ENCODE peak calls at places on chromosomes 13 and 19, in five cellular contexts. J, Z, N, X and A are unnamed samples. For H3K4me1, the result is how much of the 10 kb centered on the place peaks cover.

GRCh38 chr19:43711751-43712355 is 4.0 kb upstream of the IRGC start:
- DNase-seq in X (no peak), N (no peak), J (peak), Z (no peak), A (no peak)

GRCh38 chr13:102651392-102651791 is 43.5 kb downstream of the METTL21C start:
- DNase-seq in X (no peak), J (no peak), Z (no peak), N (no peak), A (no peak)

GRCh38 chr13:100089633-100090032 is 740 bp downstream of the PCCA start:
- DNase-seq in N (no peak), Z (no peak), J (no peak), X (no peak), A (no peak)

GRCh38 chr13:78325585-78325984 is 277.8 kb downstream of the POU4F1 start:
- DNase-seq in X (no peak), J (no peak), Z (no peak), N (no peak), A (no peak)

GRCh38 chr19:35046461-35046860 is 4.9 kb downstream of the HPN start:
- DNase-seq in X (no peak), J (no peak), N (no peak), Z (no peak), A (no peak)

GRCh38 chr19:54164369-54165068 is 5.0 kb upstream of the LENG1 start:
- DNase-seq in Z (peak), J (peak), X (peak), N (peak), A (no peak)

GRCh38 chr13:27708325-27708724 is 84.0 kb upstream of the GSX1 start:
- DNase-seq in J (no peak), N (no peak), Z (no peak), X (no peak), A (no peak)

GRCh38 chr19:43809762-43810696 is 7.8 kb upstream of the LYPD5 start:
- DNase-seq in X (no peak), Z (peak), N (no peak), J (no peak), A (no peak)

GRCh38 chr19:2815923-2816322 is 3.7 kb upstream of the ZNF554 start:
- DNase-seq in Z (no peak), J (no peak), N (no peak), X (no peak), A (no peak)

GRCh38 chr19:15247107-15248014 is 15.1 kb upstream of the EPHX3 start:
- DNase-seq in Z (no peak), N (no peak), X (no peak), J (no peak), A (no peak)

GRCh38 chr13:98014766-98015165 is 61.3 kb downstream of the IPO5 start:
- DNase-seq in N (no peak), J (no peak), X (no peak), Z (no peak), A (no peak)

GRCh38 chr13:63864171-63864902 is 2448.7 kb upstream of the PCDH20 start:
- DNase-seq in X (no peak), J (no peak), N (no peak), Z (no peak), A (no peak)

GRCh38 chr19:35986664-35987570 is 8.1 kb upstream of the SDHAF1 start:
- DNase-seq in J (peak), Z (no peak), N (no peak), X (no peak), A (no peak)

GRCh38 chr19:19064811-19065745 is 1.3 kb downstream of the SLC25A42 start:
- DNase-seq in N (no peak), Z (no peak), X (no peak), J (peak), A (no peak)

GRCh38 chr13:42328672-42329071 is 56.7 kb downstream of the AKAP11 start:
- DNase-seq in J (no peak), Z (no peak), N (no peak), X (no peak), A (no peak)

GRCh38 chr19:43546581-43546980 is 13.6 kb downstream of the ZNF575 start:
- DNase-seq in Z (no peak), N (no peak), X (no peak), J (no peak), A (no peak)

GRCh38 chr19:9150650-9151049 is 10.5 kb downstream of the ZNF317 start:
- DNase-seq in Z (no peak), X (no peak), J (no peak), N (no peak), A (no peak)

GRCh38 chr19:43759515-43759914 is 4.8 kb upstream of the SMG9 start:
- DNase-seq in X (no peak), Z (peak), J (no peak), N (no peak), A (no peak)

GRCh38 chr13:109428146-109428545 is 358.2 kb downstream of the IRS2 start:
- DNase-seq in N (no peak), X (no peak), Z (no peak), J (no peak), A (no peak)

GRCh38 chr13:64749301-64749700 is 2480.8 kb downstream of the PCDH9 start:
- DNase-seq in X (no peak), Z (no peak), J (no peak), N (no peak), A (no peak)

GRCh38 chr13:35475960-35476943 is at the start of gene MAB21L1:
- DNase-seq in J (peak), X (peak), N (no peak), Z (no peak), A (no peak)

GRCh38 chr19:41863209-41863931 is 3.3 kb downstream of the RPS19 start:
- DNase-seq in J (no peak), X (no peak), N (no peak), Z (no peak), A (no peak)

GRCh38 chr19:41862445-41862986 is 2.5 kb downstream of the RPS19 start:
- DNase-seq in X (no peak), Z (no peak), N (no peak), J (no peak), A (no peak)

GRCh38 chr19:41866284-41866683 is 6.2 kb downstream of the RPS19 start:
- DNase-seq in X (no peak), N (no peak), J (no peak), Z (no peak), A (no peak)

GRCh38 chr19:41861846-41862245 is 1.8 kb downstream of the RPS19 start:
- DNase-seq in Z (no peak), J (no peak), N (no peak), X (no peak), A (no peak)

DNA sequence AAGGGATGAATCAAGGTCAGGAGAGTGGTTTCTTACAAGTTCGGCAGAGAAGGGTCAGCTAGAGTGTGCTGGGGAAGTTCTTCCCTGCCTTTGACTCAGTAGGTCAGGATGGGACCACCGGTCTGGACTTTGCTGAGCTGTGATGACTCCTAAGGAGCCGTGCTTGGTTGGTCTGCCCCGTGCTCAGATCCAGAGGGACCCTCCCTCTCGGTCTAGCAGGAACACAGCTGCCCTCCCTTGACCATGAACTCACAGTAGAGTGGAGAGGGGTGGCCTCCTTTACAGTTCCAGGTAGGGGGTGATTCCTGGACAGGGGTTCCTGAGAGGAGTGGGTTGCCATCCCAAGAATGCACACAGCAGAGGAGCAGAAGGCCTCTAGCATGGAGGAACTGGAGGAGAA is 4.3 kb downstream of the RPS19 start:
- DNase-seq in Z (no peak), X (no peak), J (no peak), N (no peak), A (no peak)
- H3K4me1 ChIP-seq in Z (half or more), X (under half), J (under half), N (half or more), A (half or more)

GRCh38 chr19:39472746-39473442 is 7.7 kb upstream of the TIMM50 start:
- DNase-seq in N (no peak), X (no peak), Z (no peak), J (no peak), A (no peak)

GRCh38 chr19:39471756-39472536 is 8.7 kb upstream of the TIMM50 start:
- DNase-seq in N (no peak), X (no peak), J (no peak), Z (no peak), A (no peak)

GRCh38 chr19:39473443-39473960 is 7.1 kb upstream of the TIMM50 start:
- DNase-seq in J (no peak), X (no peak), Z (no peak), N (no peak), A (no peak)

GRCh38 chr19:39474139-39474620 is 6.5 kb upstream of the TIMM50 start:
- DNase-seq in J (peak), Z (no peak), X (peak), N (peak), A (no peak)

DNA sequence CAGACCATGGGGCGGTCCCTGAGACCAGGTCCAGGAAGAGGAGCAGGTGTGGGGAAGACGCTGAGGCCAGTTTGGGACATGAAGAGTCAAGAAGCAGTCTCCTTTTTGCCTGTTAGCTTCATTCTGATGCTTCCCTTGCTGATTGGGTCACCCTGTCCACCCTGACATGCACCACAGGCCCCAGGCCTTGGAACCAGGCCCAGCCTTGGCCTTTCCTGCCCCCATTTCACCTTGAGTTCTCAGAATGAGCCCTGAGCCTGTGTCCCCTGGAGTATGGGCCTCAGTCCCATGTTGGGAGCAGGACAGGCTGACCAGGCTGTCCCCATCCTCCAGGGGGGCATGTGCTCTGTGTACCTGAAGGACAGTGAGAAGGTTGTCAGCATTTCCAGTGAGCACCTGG is 4.9 kb upstream of the TIMM50 start:
- DNase-seq in X (no peak), J (no peak), Z (no peak), N (no peak), A (no peak)
- TF ChIP-seq POLR2AphosphoS5 in X (no peak), J (no peak), Z (no peak), N (no peak), A (no peak)

GRCh38 chr19:10580979-10581631 is 6.0 kb downstream of the AP1M2 start:
- DNase-seq in Z (peak), J (peak), N (peak), X (peak), A (no peak)
- TF ChIP-seq POLR2A in Z (no peak), J (no peak), N (no peak), X (no peak), A (no peak)

DNA sequence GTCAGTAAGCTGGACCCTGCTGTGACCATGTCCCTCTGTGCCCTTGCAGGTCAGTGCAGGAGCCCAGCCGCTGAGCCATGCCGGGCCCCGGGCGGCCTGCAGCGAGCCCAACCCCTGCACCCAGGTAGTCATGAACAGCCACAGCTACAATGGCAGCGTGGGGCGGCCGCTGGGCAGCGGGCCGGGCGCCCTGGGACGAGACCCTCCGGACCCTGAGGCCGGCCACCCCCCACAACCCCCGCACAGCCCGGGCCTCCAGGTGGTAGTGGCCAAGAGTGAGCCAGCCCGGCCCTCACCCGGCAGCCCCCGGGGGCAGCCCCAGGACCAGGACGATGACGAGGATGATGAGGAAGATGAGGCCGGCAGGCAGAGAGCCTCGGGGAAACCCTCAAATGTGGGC is 6.9 kb downstream of the KCNN1 start:
- DNase-seq in X (no peak), N (no peak), Z (no peak), J (no peak), A (no peak)
- H3K4me1 ChIP-seq in X (under half), N (under half), Z (under half), J (under half), A (under half)

DNA sequence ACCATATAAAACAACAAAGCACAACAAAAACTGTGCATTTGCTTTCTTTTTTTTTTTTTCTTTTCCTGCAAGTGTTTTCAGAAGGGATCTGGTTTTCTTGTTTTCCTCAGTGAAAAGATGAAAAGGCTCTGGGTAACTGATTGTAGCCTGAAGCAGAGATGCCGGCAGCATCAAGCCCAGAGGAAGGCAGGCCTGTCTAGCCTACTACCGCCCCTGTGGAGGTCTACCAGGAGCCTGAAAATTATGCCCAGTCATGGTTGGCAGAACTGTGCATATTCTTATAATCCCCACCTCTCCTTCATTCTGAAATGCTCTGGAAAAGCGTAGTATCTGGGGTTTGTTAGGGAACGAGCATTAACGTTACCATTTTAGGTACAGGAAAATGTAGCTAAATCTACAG is 32.6 kb upstream of the MEDAG start:
- DNase-seq in N (no peak), X (no peak), J (no peak), Z (no peak), A (no peak)
- TF ChIP-seq POLR2AphosphoS5 in N (no peak), X (no peak), J (no peak), Z (no peak), A (no peak)

GRCh38 chr13:26186141-26186870 is 35.8 kb downstream of the RNF6 start:
- DNase-seq in N (peak), J (peak), Z (peak), X (peak), A (peak)
- TF ChIP-seq POLR2A in N (peak), J (peak), Z (no peak), X (no peak), A (no peak)